ENCODE peak calls at places on chromosome 16, in eight cellular contexts. G, R, Q, H, D, O, P and C are unnamed samples.

GRCh38 chr16:85593503-85594195 is 19.5 kb upstream of the GSE1 start:
- DNase-seq in G (no peak), D (no peak), O (peak), H (no peak), P (no peak), Q (no peak), R (no peak), C (no peak)

GRCh38 chr16:55035956-55036355 is 105.3 kb downstream of the IRX5 start:
- DNase-seq in Q (no peak), P (no peak), D (no peak), H (peak), R (no peak), G (peak), O (no peak), C (no peak)

GRCh38 chr16:30839523-30840227 is 52.7 kb upstream of the ZNF629 start:
- DNase-seq in O (no peak), P (no peak), G (no peak), R (no peak), D (no peak), Q (no peak), H (no peak), C (no peak)

GRCh38 chr16:89823087-89823823 is 5.0 kb upstream of the SPIRE2 start:
- DNase-seq in P (no peak), Q (no peak), D (no peak), G (no peak), O (peak), R (peak), H (no peak), C (no peak)

GRCh38 chr16:57709663-57710062 is 15.1 kb downstream of the DRC7 start:
- DNase-seq in Q (no peak), P (no peak), G (no peak), O (no peak), H (no peak), R (no peak), D (no peak), C (no peak)

GRCh38 chr16:49956915-49957314 is 68.1 kb upstream of the CNEP1R1 start:
- DNase-seq in O (no peak), Q (no peak), H (no peak), P (no peak), D (no peak), R (no peak), G (no peak), C (no peak)

GRCh38 chr16:47460301-47460754 is 535 bp downstream of the ITFG1 start:
- DNase-seq in D (no peak), H (no peak), R (no peak), Q (no peak), P (no peak), G (no peak), O (no peak), C (no peak)

GRCh38 chr16:48542020-48542473 is 67.9 kb downstream of the N4BP1 start:
- DNase-seq in H (peak), P (peak), O (no peak), R (no peak), D (no peak), Q (peak), G (no peak), C (no peak)

GRCh38 chr16:72722552-72722951 is 325.4 kb downstream of the ZFHX3 start:
- DNase-seq in D (no peak), P (no peak), G (no peak), R (peak), Q (no peak), O (peak), H (no peak), C (no peak)

GRCh38 chr16:86739808-86740207 is 161.5 kb downstream of the FOXL1 start:
- DNase-seq in G (no peak), R (no peak), Q (no peak), H (no peak), P (no peak), O (no peak), D (no peak), C (no peak)

GRCh38 chr16:82715160-82715559 is 88.4 kb downstream of the CDH13 start:
- DNase-seq in G (no peak), Q (no peak), O (no peak), R (no peak), H (no peak), P (no peak), D (no peak), C (no peak)

GRCh38 chr16:29962344-29962994 is 590 bp downstream of the TMEM219 start:
- DNase-seq in H (no peak), D (no peak), O (no peak), G (no peak), Q (no peak), P (no peak), R (no peak), C (no peak)

GRCh38 chr16:57953857-57954256 is 17.1 kb downstream of the CNGB1 start:
- DNase-seq in H (no peak), R (no peak), D (no peak), G (no peak), O (no peak), Q (no peak), P (no peak), C (no peak)

GRCh38 chr16:3070608-3071111 is 5.2 kb downstream of the IL32 start:
- DNase-seq in G (no peak), R (no peak), Q (no peak), O (no peak), D (no peak), H (no peak), P (no peak), C (no peak)

GRCh38 chr16:17836868-17837602 is 366.3 kb upstream of the XYLT1 start:
- DNase-seq in H (no peak), P (no peak), R (peak), D (no peak), G (peak), O (no peak), Q (no peak), C (no peak)

GRCh38 chr16:50238314-50238713 is 28.0 kb upstream of the ADCY7 start:
- DNase-seq in G (no peak), P (no peak), D (no peak), O (no peak), H (no peak), R (no peak), Q (no peak), C (no peak)

GRCh38 chr16:77069929-77070328 is 121.1 kb upstream of the MON1B start:
- DNase-seq in P (no peak), O (no peak), Q (no peak), R (no peak), H (no peak), G (no peak), D (no peak), C (no peak)

GRCh38 chr16:1057252-1057932 is 15.2 kb upstream of the SSTR5 start:
- DNase-seq in O (no peak), H (no peak), P (no peak), D (peak), R (peak), G (no peak), Q (no peak), C (peak)

GRCh38 chr16:683396-684066 is 603 bp downstream of the JMJD8 start:
- DNase-seq in D (no peak), P (no peak), R (no peak), O (no peak), G (no peak), H (no peak), Q (no peak), C (no peak)

GRCh38 chr16:74667215-74667765 is 613 bp upstream of the RFWD3 start:
- DNase-seq in H (no peak), O (peak), P (no peak), G (no peak), D (peak), R (peak), Q (no peak), C (peak)

GRCh38 chr16:11740567-11740966 is 2.1 kb downstream of the TXNDC11 start:
- DNase-seq in D (no peak), H (no peak), P (no peak), G (no peak), O (no peak), R (no peak), Q (no peak), C (no peak)

GRCh38 chr16:1181715-1182671 is 29.1 kb downstream of the CACNA1H start:
- DNase-seq in D (no peak), H (peak), O (no peak), R (no peak), Q (no peak), P (peak), G (no peak), C (no peak)

GRCh38 chr16:70706948-70707465 is 21.2 kb upstream of the MTSS2 start:
- DNase-seq in H (peak), G (peak), D (no peak), Q (no peak), P (peak), O (no peak), R (no peak), C (no peak)

GRCh38 chr16:87085441-87085840 is 231.8 kb downstream of the C16orf95 start:
- DNase-seq in P (no peak), H (no peak), D (no peak), R (no peak), O (no peak), Q (no peak), G (no peak), C (no peak)

GRCh38 chr16:65663774-65664173 is 541.9 kb upstream of the CDH11 start:
- DNase-seq in Q (no peak), G (no peak), H (no peak), D (no peak), P (no peak), O (no peak), R (no peak), C (no peak)

GRCh38 chr16:85986931-85987749 is 88.2 kb downstream of the IRF8 start:
- DNase-seq in R (peak), O (no peak), G (no peak), P (no peak), D (peak), H (no peak), Q (no peak), C (peak)

GRCh38 chr16:17252064-17252463 is 218.7 kb downstream of the XYLT1 start:
- DNase-seq in P (no peak), R (no peak), H (no peak), O (no peak), G (no peak), Q (no peak), D (no peak), C (no peak)

GRCh38 chr16:87498324-87499188 is 5.7 kb upstream of the ZCCHC14 start:
- DNase-seq in R (no peak), Q (no peak), G (no peak), P (no peak), O (no peak), D (no peak), H (no peak), C (no peak)

GRCh38 chr16:30068750-30069574 is 3.4 kb downstream of the ALDOA start:
- DNase-seq in Q (no peak), P (no peak), D (peak), O (no peak), H (no peak), G (no peak), R (peak), C (peak)

GRCh38 chr16:88688013-88688778 is 1.9 kb upstream of the SNAI3 start:
- DNase-seq in G (no peak), D (no peak), O (no peak), P (no peak), R (no peak), Q (peak), H (peak), C (no peak)

GRCh38 chr16:54135361-54136275 is 151.0 kb downstream of the IRX3 start:
- DNase-seq in D (no peak), Q (no peak), H (peak), O (no peak), P (no peak), G (peak), R (no peak), C (no peak)

GRCh38 chr16:10027553-10027952 is 154.7 kb downstream of the GRIN2A start:
- DNase-seq in R (no peak), O (no peak), D (no peak), P (no peak), G (no peak), H (no peak), Q (no peak), C (no peak)

GRCh38 chr16:57606147-57606846 is 22.1 kb upstream of the ADGRG1 start:
- DNase-seq in P (no peak), D (no peak), R (no peak), O (no peak), G (no peak), H (no peak), Q (no peak), C (no peak)

GRCh38 chr16:28304214-28304613 is 11.9 kb downstream of the SBK1 start:
- DNase-seq in R (peak), P (no peak), Q (no peak), H (peak), O (no peak), D (no peak), G (no peak), C (no peak)

GRCh38 chr16:80583466-80583865 is 42.7 kb downstream of the DYNLRB2 start:
- DNase-seq in P (no peak), D (no peak), G (peak), R (no peak), Q (no peak), H (no peak), O (no peak), C (no peak)

GRCh38 chr16:67648088-67648763 is 3.3 kb downstream of the CARMIL2 start:
- DNase-seq in P (no peak), H (no peak), G (no peak), D (no peak), R (peak), Q (no peak), O (no peak), C (no peak)

GRCh38 chr16:88444826-88445582 is 8.1 kb upstream of the ZFPM1 start:
- DNase-seq in G (no peak), R (no peak), O (no peak), D (no peak), Q (no peak), P (no peak), H (no peak), C (no peak)

GRCh38 chr16:67195676-67196075 is 3.3 kb upstream of the ELMO3 start:
- DNase-seq in D (no peak), O (no peak), H (no peak), P (no peak), G (no peak), Q (no peak), R (no peak), C (no peak)

GRCh38 chr16:19912445-19913305 is 28.0 kb upstream of the GPRC5B start:
- DNase-seq in R (no peak), Q (no peak), P (no peak), G (no peak), O (no peak), D (no peak), H (peak), C (no peak)

GRCh38 chr16:715448-716249 is 731 bp downstream of the METRN start:
- DNase-seq in H (no peak), G (no peak), Q (no peak), R (no peak), O (no peak), P (no peak), D (no peak), C (no peak)